ENCODE peak calls at places on chromosome 4, in nine cellular contexts. J, Y, F, C, G, M, B, Z and N are unnamed samples.

GRCh38 chr4:925171-925570 is 6.9 kb downstream of the GAK start:
- DNase-seq in F (no peak), G (no peak), B (peak), J (no peak), Z (no peak), M (no peak), C (no peak), Y (no peak), N (no peak)

GRCh38 chr4:1745165-1745564 is 23.8 kb downstream of the TACC3 start:
- DNase-seq in C (no peak), B (no peak), J (no peak), M (no peak), Z (no peak), Y (no peak), F (no peak), G (no peak), N (no peak)

GRCh38 chr4:40688446-40689095 is 58.9 kb upstream of the RBM47 start:
- DNase-seq in F (no peak), Y (no peak), C (no peak), J (no peak), M (no peak), G (no peak), B (no peak), Z (no peak), N (no peak)

GRCh38 chr4:120353235-120353634 is 286.6 kb upstream of the MAD2L1 start:
- DNase-seq in C (no peak), Y (no peak), J (no peak), F (no peak), M (no peak), G (no peak), B (no peak), Z (no peak), N (no peak)

GRCh38 chr4:17695341-17695740 is 80.9 kb downstream of the MED28 start:
- DNase-seq in B (no peak), Y (no peak), J (no peak), Z (no peak), G (no peak), M (no peak), C (no peak), F (no peak), N (no peak)

GRCh38 chr4:184934184-184934583 is 84.1 kb upstream of the HELT start:
- DNase-seq in C (no peak), Y (no peak), J (no peak), Z (no peak), B (no peak), G (no peak), F (no peak), M (no peak), N (no peak)

GRCh38 chr4:159723341-159724048 is 620.6 kb downstream of the RAPGEF2 start:
- DNase-seq in G (no peak), C (no peak), J (no peak), Z (no peak), F (no peak), M (no peak), B (no peak), Y (no peak), N (no peak)

GRCh38 chr4:1792832-1793495 is at the start of gene FGFR3:
- DNase-seq in B (no peak), G (no peak), M (no peak), Y (peak), F (no peak), J (peak), Z (peak), C (no peak), N (no peak)

GRCh38 chr4:126230244-126230643 is 915.5 kb downstream of the FAT4 start:
- DNase-seq in Y (no peak), F (no peak), B (no peak), C (no peak), M (no peak), J (no peak), G (no peak), Z (no peak), N (no peak)

GRCh38 chr4:1216869-1217294 is 32.0 kb downstream of the CTBP1 start:
- DNase-seq in C (no peak), Y (peak), J (no peak), B (no peak), G (no peak), Z (peak), M (no peak), F (no peak), N (no peak)

GRCh38 chr4:19883841-19884240 is 367.9 kb upstream of the SLIT2 start:
- DNase-seq in F (no peak), J (no peak), Z (no peak), G (no peak), C (peak), M (no peak), Y (no peak), B (no peak), N (no peak)

GRCh38 chr4:48899950-48900349 is 6.6 kb downstream of the OCIAD2 start:
- DNase-seq in J (no peak), M (no peak), G (peak), Z (no peak), F (no peak), Y (no peak), B (no peak), C (no peak), N (no peak)

GRCh38 chr4:108171541-108172230 is 3.0 kb upstream of the LEF1 start:
- DNase-seq in G (peak), J (peak), Y (no peak), M (no peak), Z (no peak), B (no peak), C (no peak), F (peak), N (peak)

GRCh38 chr4:140300271-140300970 is 73.0 kb upstream of the SCOC start:
- DNase-seq in B (no peak), M (no peak), J (no peak), G (peak), C (peak), Y (no peak), Z (no peak), F (no peak), N (no peak)

GRCh38 chr4:3387943-3388348 is 53.8 kb upstream of the HGFAC start:
- DNase-seq in F (no peak), B (no peak), M (peak), C (peak), G (peak), Z (no peak), J (no peak), Y (peak), N (no peak)

GRCh38 chr4:504076-504475 is 5.1 kb downstream of the PIGG start:
- DNase-seq in M (no peak), Y (no peak), C (no peak), Z (no peak), J (no peak), B (no peak), G (peak), F (no peak), N (no peak)

GRCh38 chr4:1812720-1813119 is 19.6 kb downstream of the FGFR3 start:
- DNase-seq in C (no peak), M (no peak), J (no peak), B (no peak), G (no peak), Y (no peak), Z (no peak), F (no peak), N (no peak)

GRCh38 chr4:167185465-167185864 is 48.8 kb downstream of the SPOCK3 start:
- DNase-seq in M (no peak), J (no peak), G (no peak), F (no peak), Y (no peak), Z (no peak), B (no peak), C (no peak), N (no peak)

GRCh38 chr4:119116925-119117900 is 18.4 kb upstream of the MYOZ2 start:
- DNase-seq in C (no peak), B (no peak), Z (no peak), Y (no peak), G (no peak), F (no peak), M (no peak), J (no peak), N (no peak)

GRCh38 chr4:137531121-137531520 is 1.2 kb downstream of the PCDH18 start:
- DNase-seq in M (no peak), J (no peak), Z (no peak), Y (no peak), G (peak), B (no peak), C (peak), F (no peak), N (no peak)

GRCh38 chr4:81454498-81454897 is 17.2 kb downstream of the RASGEF1B start:
- DNase-seq in Y (peak), Z (no peak), G (no peak), M (no peak), J (no peak), C (no peak), B (no peak), F (no peak), N (no peak)

GRCh38 chr4:2295535-2296442 is 33.9 kb upstream of the MXD4 start:
- DNase-seq in J (no peak), F (no peak), Y (no peak), B (peak), M (no peak), C (no peak), Z (no peak), G (no peak), N (no peak)

GRCh38 chr4:140595065-140595464 is 26.3 kb upstream of the UCP1 start:
- DNase-seq in Y (peak), F (no peak), G (no peak), B (no peak), C (peak), M (no peak), J (no peak), Z (no peak), N (no peak)

GRCh38 chr4:146095091-146095690 is 80.3 kb upstream of the LSM6 start:
- DNase-seq in B (no peak), C (peak), J (peak), Y (peak), Z (peak), M (no peak), F (no peak), G (peak), N (peak)

GRCh38 chr4:141802324-141802723 is 165.9 kb downstream of the IL15 start:
- DNase-seq in M (no peak), G (peak), C (peak), F (no peak), J (no peak), Z (no peak), Y (no peak), B (no peak), N (no peak)

GRCh38 chr4:143286733-143287570 is 49.7 kb upstream of the GAB1 start:
- DNase-seq in G (peak), Z (no peak), M (no peak), F (no peak), C (peak), B (no peak), Y (no peak), J (no peak), N (no peak)

GRCh38 chr4:143286058-143286457 is 50.6 kb upstream of the GAB1 start:
- DNase-seq in C (no peak), G (no peak), Z (no peak), B (no peak), F (no peak), M (no peak), J (no peak), Y (no peak), N (no peak)

GRCh38 chr4:143289370-143289769 is 47.3 kb upstream of the GAB1 start:
- DNase-seq in Z (no peak), M (no peak), C (no peak), G (no peak), B (no peak), Y (no peak), F (no peak), J (no peak), N (no peak)

GRCh38 chr4:143291334-143291733 is 45.3 kb upstream of the GAB1 start:
- DNase-seq in B (no peak), C (no peak), Y (no peak), M (no peak), Z (no peak), G (no peak), J (no peak), F (no peak), N (no peak)

GRCh38 chr4:143287571-143287923 is 49.1 kb upstream of the GAB1 start:
- DNase-seq in G (no peak), Z (no peak), B (no peak), F (no peak), C (no peak), M (no peak), Y (no peak), J (no peak), N (no peak)
- TF ChIP-seq CTCF in G (no peak), Z (no peak), B (no peak), F (no peak), C (peak), M (no peak), Y (no peak), J (no peak), N (no peak)

DNA sequence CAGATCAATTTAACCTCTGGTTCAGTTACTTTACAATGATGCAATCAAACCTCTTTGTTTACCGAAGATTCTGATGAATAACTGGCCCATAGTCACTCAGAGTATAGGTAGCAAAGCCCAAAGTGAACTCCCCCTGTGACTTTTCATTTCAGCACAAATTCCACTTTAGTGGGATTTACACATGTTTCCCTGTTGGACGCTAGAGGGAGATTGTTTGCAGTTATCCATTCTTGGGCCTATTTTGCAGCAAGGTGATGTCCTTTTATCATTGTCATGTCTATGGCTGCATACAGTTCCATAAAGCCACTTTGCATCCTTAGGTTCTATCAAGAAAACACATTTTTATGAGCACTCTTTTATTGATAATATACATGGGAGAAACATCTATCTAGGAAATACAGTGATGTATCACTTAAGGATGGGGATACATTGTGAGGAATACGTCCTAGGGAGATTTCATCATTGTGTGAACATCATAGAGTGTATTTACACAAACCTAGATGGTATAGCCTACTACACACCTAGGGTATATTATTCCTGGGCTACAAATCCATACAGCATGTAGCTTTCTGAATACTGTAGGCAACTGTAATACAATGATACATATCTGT is 14.5 kb upstream of the DKK2 start:
- DNase-seq in Y (no peak), F (no peak), C (peak), Z (no peak), B (no peak), J (no peak), M (no peak), G (no peak), N (no peak)
- TF ChIP-seq CTCF in Y (peak), F (peak), C (peak), Z (peak), B (peak), J (peak), M (peak), G (peak), N (peak)

GRCh38 chr4:16239086-16239485 is 12.8 kb upstream of the TAPT1 start:
- DNase-seq in M (no peak), G (no peak), B (no peak), C (no peak), Y (no peak), Z (no peak), J (no peak), F (no peak), N (no peak)
- TF ChIP-seq CTCF in M (no peak), G (no peak), B (no peak), C (no peak), Y (no peak), Z (no peak), J (no peak), F (no peak), N (no peak)

GRCh38 chr4:8274772-8275241 is 5.3 kb downstream of the HTRA3 start:
- DNase-seq in C (peak), F (peak), M (peak), J (peak), B (peak), Z (no peak), G (peak), Y (peak), N (peak)
- TF ChIP-seq CTCF in C (peak), F (no peak), M (peak), J (no peak), B (peak), Z (no peak), G (peak), Y (no peak), N (no peak)

DNA sequence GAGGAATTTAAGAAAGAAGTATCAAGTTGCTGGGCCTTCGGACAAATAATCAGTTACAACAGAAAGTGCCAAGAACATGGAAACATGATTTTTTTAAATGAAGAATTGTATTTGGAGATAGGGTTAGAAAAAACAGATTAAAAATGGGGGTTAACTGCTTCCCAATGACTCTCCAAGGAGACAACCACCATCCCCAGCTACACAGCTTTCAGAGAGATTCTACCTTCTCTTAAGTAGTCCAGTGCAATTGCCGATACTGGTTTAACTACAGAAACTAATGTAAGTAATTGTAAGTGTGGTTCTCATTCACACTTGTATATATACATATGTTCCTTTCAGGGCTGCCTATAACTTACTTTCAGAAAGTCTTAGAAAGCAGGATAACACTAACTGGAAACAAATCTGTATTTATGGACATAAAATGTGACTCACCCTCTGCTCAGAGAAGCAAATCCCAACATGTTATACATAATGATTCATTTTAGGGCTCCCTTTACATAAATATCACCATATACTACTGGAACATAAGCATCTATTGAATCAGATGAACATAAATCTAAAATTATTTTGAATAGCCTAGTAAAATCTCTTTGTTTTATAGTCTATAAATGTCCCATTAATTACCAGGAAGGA is 248.9 kb upstream of the UGT8 start:
- DNase-seq in C (peak), F (no peak), Z (no peak), B (no peak), M (no peak), G (peak), Y (no peak), J (no peak), N (no peak)
- TF ChIP-seq CTCF in C (no peak), F (no peak), Z (no peak), B (no peak), M (no peak), G (no peak), Y (no peak), J (no peak), N (no peak)